ENCODE peak calls at places on chromosomes 3 and 15, in six cellular contexts. Y is CD4-positive, alpha-beta T cell; Z is GM12878; A is HS-27A; R is K562; K is AG09319. V is an unnamed sample.

GRCh38 chr3:188979236-188979635 is 192.5 kb upstream of the TPRG1 start:
- DNase-seq in Y (no peak), Z (no peak), A (no peak), R (no peak), K (no peak), V (no peak)

GRCh38 chr15:67248106-67248505 is 6.4 kb downstream of the AAGAB start:
- DNase-seq in Y (no peak), Z (no peak), A (no peak), R (no peak), K (no peak), V (no peak)

GRCh38 chr15:41263891-41264351 is 32.9 kb downstream of the CHP1 start:
- DNase-seq in Y (no peak), Z (no peak), A (no peak), R (no peak), K (no peak), V (no peak)

GRCh38 chr3:136954980-136955780 is 2.6 kb upstream of the IL20RB start:
- DNase-seq in Y (no peak), Z (no peak), A (no peak), R (no peak), K (no peak), V (no peak)

GRCh38 chr3:188834349-188834748 is 337.4 kb upstream of the TPRG1 start:
- DNase-seq in Y (no peak), Z (no peak), A (no peak), R (no peak), K (no peak), V (no peak)

GRCh38 chr3:195566797-195567196 is 16.9 kb downstream of the APOD start:
- DNase-seq in Y (no peak), Z (no peak), A (no peak), R (peak; percentile 68), K (no peak), V (no peak)

GRCh38 chr3:122066331-122067213 is 11.4 kb downstream of the CD86 start:
- DNase-seq in Y (no peak), Z (no peak), A (no peak), R (no peak), K (no peak), V (no peak)

GRCh38 chr15:64897345-64897985 is 14.2 kb upstream of the ANKDD1A start:
- DNase-seq in Y (no peak), Z (no peak), A (peak; percentile 69), R (no peak), K (no peak), V (peak; percentile 81)

GRCh38 chr15:39592500-39592899 is 11.6 kb downstream of the THBS1 start:
- DNase-seq in Y (no peak), Z (no peak), A (no peak), R (no peak), K (peak; percentile 57), V (no peak)

V was measured in left ventricle myocardium superior.